ENCODE peak calls at places on chromosome 5, in ten cellular contexts. V is GM23338; U is fibroblast of lung; A is CD4-positive, alpha-beta memory T cell; L is stomach; O is heart right ventricle; B is A549; K is epithelial cell of prostate; X is astrocyte; T is colonic mucosa. H is an unnamed sample.

GRCh38 chr5:132059043-132059695 is 1.3 kb upstream of the IL3 start:
- DNase-seq in V (no peak), U (no peak), A (peak), L (peak), O (no peak), B (no peak), K (no peak), X (no peak), T (peak), H (no peak)

GRCh38 chr5:143921525-143922311 is 109.8 kb downstream of the HMHB1 start:
- DNase-seq in V (no peak), U (peak), A (no peak), L (no peak), O (no peak), B (peak), K (no peak), X (peak), T (no peak), H (no peak)

GRCh38 chr5:133294380-133294779 is 242.6 kb downstream of the HSPA4 start:
- DNase-seq in V (no peak), U (no peak), A (no peak), L (no peak), O (no peak), B (no peak), K (no peak), X (no peak), T (no peak), H (no peak)

GRCh38 chr5:429453-430188 is 13.4 kb upstream of the EXOC3 start:
- DNase-seq in V (no peak), U (peak), A (no peak), L (peak), O (no peak), B (no peak), K (no peak), X (peak), T (no peak), H (no peak)

GRCh38 chr5:4230531-4230904 is 634.9 kb downstream of the IRX1 start:
- DNase-seq in V (peak), U (no peak), A (no peak), L (no peak), O (no peak), B (no peak), K (no peak), X (no peak), T (no peak), H (no peak)

GRCh38 chr5:151477106-151477505 is 29.7 kb downstream of the SLC36A1 start:
- DNase-seq in V (no peak), U (peak), A (no peak), L (no peak), O (no peak), B (no peak), K (no peak), X (no peak), T (no peak), H (peak)

GRCh38 chr5:95778713-95779426 is 43.7 kb downstream of the GLRX start:
- DNase-seq in V (no peak), U (no peak), A (no peak), L (no peak), O (no peak), B (no peak), K (no peak), X (no peak), T (no peak), H (no peak)

GRCh38 chr5:116887104-116887503 is 312.5 kb upstream of the SEMA6A start:
- DNase-seq in V (no peak), U (no peak), A (no peak), L (no peak), O (no peak), B (no peak), K (no peak), X (no peak), T (no peak), H (no peak)

GRCh38 chr5:123085638-123086286 is 3.3 kb upstream of the PRDM6 start:
- DNase-seq in V (peak), U (no peak), A (no peak), L (no peak), O (no peak), B (no peak), K (no peak), X (no peak), T (no peak), H (no peak)

GRCh38 chr5:151459680-151460079 is 12.3 kb downstream of the SLC36A1 start:
- DNase-seq in V (peak), U (peak), A (no peak), L (no peak), O (no peak), B (no peak), K (no peak), X (no peak), T (no peak), H (no peak)

GRCh38 chr5:134543820-134544692 is 18.6 kb downstream of the JADE2 start:
- DNase-seq in V (no peak), U (no peak), A (peak), L (no peak), O (no peak), B (no peak), K (no peak), X (no peak), T (no peak), H (no peak)

GRCh38 chr5:1184481-1184880 is 16.9 kb upstream of the SLC6A19 start:
- DNase-seq in V (no peak), U (no peak), A (no peak), L (no peak), O (no peak), B (no peak), K (no peak), X (no peak), T (peak), H (no peak)

GRCh38 chr5:140383300-140383699 is 18.3 kb upstream of the ANKHD1 start:
- DNase-seq in V (no peak), U (no peak), A (no peak), L (no peak), O (no peak), B (no peak), K (no peak), X (no peak), T (peak), H (no peak)

GRCh38 chr5:131426011-131426410 is 162.2 kb downstream of the CDC42SE2 start:
- DNase-seq in V (no peak), U (no peak), A (no peak), L (no peak), O (no peak), B (no peak), K (no peak), X (no peak), T (no peak), H (no peak)

GRCh38 chr5:84239509-84239908 is 145.2 kb downstream of the EDIL3 start:
- DNase-seq in V (no peak), U (peak), A (no peak), L (no peak), O (no peak), B (no peak), K (peak), X (peak), T (no peak), H (peak)

GRCh38 chr5:67807116-67807888 is 408.3 kb upstream of the PIK3R1 start:
- DNase-seq in V (no peak), U (peak), A (no peak), L (no peak), O (no peak), B (no peak), K (no peak), X (peak), T (no peak), H (no peak)

GRCh38 chr5:142716963-142717362 is 31.1 kb upstream of the FGF1 start:
- DNase-seq in V (peak), U (peak), A (peak), L (peak), O (peak), B (peak), K (no peak), X (peak), T (peak), H (peak)

GRCh38 chr5:115843444-115844130 is 1.9 kb downstream of the AP3S1 start:
- DNase-seq in V (no peak), U (no peak), A (no peak), L (no peak), O (no peak), B (no peak), K (no peak), X (no peak), T (no peak), H (no peak)

DNA sequence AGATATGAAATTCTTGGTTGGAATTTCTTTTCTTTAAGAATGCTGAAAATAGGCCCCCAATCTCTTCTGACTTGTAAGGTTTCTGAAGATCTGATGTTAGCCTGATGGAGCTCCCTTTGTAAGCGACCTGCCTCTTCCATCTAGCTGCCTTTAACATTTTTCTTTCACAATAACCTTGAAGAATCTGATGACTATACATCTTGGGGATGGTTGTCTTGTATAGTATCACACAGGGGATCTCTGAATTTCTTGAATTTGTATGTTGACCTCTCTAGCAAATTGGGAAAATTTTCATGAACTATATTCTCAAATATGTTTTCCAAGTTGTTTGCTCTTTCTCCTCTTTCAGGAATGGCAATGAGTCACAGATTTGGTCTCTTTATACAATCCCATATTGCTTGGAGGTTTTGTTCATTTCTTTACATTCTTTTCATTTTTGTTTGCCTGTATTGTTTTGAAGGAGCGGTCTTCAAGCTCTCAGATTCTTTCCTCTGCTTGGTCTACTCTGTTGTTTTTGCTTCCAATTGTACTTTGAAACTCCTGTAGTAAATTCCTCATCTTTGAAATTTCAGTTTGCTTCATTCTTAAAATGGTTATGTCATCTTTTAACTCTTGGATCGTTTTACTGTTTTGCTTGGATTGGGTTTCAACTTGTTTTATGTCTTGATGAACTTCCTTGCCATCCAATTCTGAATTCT is 245.2 kb upstream of the TARS1 start:
- DNase-seq in V (no peak), U (peak), A (no peak), L (no peak), O (no peak), B (peak), K (no peak), X (peak), T (no peak), H (no peak)
- H3K27ac ChIP-seq in V (no peak), U (no peak), A (no peak), L (no peak), O (no peak), B (peak), K (peak), X (peak), T (no peak), H (no peak)

GRCh38 chr5:158431369-158432029 is 572.6 kb upstream of the CLINT1 start:
- DNase-seq in V (no peak), U (no peak), A (no peak), L (no peak), O (no peak), B (no peak), K (no peak), X (peak), T (peak), H (no peak)
- H3K27ac ChIP-seq in V (no peak), U (peak), A (no peak), L (no peak), O (peak), B (no peak), K (no peak), X (no peak), T (no peak), H (no peak)

GRCh38 chr5:173327084-173327947 is 898 bp downstream of the STC2 start:
- DNase-seq in V (no peak), U (peak), A (no peak), L (no peak), O (no peak), B (peak), K (no peak), X (peak), T (no peak), H (peak)
- H3K27ac ChIP-seq in V (no peak), U (peak), A (no peak), L (no peak), O (peak), B (peak), K (peak), X (peak), T (no peak), H (peak)

DNA sequence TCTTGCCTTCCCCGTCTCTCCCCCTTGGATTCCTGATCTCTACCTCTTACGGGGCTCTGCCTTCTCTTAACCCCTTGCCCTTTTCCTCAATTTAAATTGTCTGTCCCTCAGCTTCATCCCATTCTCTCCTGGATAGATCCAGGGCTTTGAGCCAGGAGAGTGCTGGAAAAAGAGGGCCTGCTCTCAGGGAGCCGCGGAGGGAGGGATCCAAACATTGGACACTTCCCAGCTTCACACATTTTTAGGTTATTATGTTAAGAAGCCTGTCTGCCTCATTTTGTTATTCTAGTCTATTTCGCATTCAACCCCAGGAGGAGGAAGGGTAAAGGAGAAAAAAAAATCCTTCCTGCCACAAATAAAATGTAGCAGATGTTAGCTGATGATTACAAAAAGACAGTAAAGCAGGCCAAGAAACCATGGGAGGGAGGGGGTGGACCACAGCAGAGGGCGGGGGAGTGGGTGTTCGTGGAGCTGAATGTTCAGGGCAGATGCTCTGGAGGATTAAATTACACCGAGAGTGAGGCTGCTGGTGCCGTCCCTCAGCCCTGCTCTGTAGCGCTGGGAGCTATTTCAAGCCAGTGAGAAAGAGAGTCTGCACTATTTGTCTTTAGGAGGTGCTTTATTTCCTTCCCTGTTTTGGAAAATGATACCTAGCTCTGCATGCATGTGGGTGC is 60.5 kb upstream of the ZFR start:
- DNase-seq in V (peak), U (peak), A (no peak), L (no peak), O (peak), B (no peak), K (no peak), X (peak), T (peak), H (peak)
- H3K27ac ChIP-seq in V (no peak), U (peak), A (no peak), L (no peak), O (no peak), B (no peak), K (no peak), X (peak), T (peak), H (peak)

DNA sequence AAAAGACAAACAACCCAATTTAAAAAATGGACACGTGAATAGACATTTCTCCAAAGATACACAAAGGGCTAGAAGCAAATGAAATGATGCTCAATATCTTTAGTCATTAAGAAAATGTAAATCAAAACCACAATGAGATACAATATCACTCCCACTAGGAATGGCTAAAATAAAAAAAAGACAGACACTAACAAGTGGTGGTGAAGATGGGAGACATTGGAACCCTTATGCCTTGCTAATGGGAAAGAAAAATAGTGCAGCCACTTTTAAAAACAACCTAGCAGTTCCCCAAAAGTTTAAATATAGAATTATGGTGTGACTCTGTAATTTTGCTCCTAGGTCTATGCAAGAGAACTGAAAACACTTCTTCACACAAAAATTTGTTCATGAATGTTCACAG is 40.7 kb downstream of the SH3TC2 start:
- DNase-seq in V (no peak), U (no peak), A (no peak), L (no peak), O (no peak), B (no peak), K (no peak), X (no peak), T (no peak), H (no peak)
- H3K27ac ChIP-seq in V (no peak), U (no peak), A (no peak), L (no peak), O (no peak), B (no peak), K (no peak), X (no peak), T (no peak), H (no peak)

GRCh38 chr5:112616812-112617547 is 120.7 kb upstream of the APC start:
- DNase-seq in V (no peak), U (no peak), A (no peak), L (no peak), O (no peak), B (no peak), K (no peak), X (no peak), T (no peak), H (peak)
- H3K27ac ChIP-seq in V (no peak), U (no peak), A (no peak), L (no peak), O (no peak), B (no peak), K (no peak), X (no peak), T (no peak), H (no peak)

GRCh38 chr5:172171118-172171775 is 16.8 kb downstream of the STK10 start:
- DNase-seq in V (no peak), U (no peak), A (no peak), L (no peak), O (no peak), B (no peak), K (no peak), X (no peak), T (no peak), H (no peak)

GRCh38 chr5:172168311-172168710 is 19.7 kb downstream of the STK10 start:
- DNase-seq in V (no peak), U (no peak), A (no peak), L (no peak), O (no peak), B (no peak), K (no peak), X (no peak), T (no peak), H (peak)

GRCh38 chr5:172169216-172169615 is 18.8 kb downstream of the STK10 start:
- DNase-seq in V (no peak), U (no peak), A (no peak), L (no peak), O (no peak), B (no peak), K (no peak), X (no peak), T (no peak), H (no peak)

GRCh38 chr5:172167893-172168292 is 20.1 kb downstream of the STK10 start:
- DNase-seq in V (peak), U (no peak), A (no peak), L (no peak), O (peak), B (no peak), K (no peak), X (no peak), T (no peak), H (no peak)

GRCh38 chr5:172170251-172170701 is 17.7 kb downstream of the STK10 start:
- DNase-seq in V (no peak), U (no peak), A (no peak), L (no peak), O (peak), B (no peak), K (no peak), X (no peak), T (no peak), H (no peak)
- H3K27ac ChIP-seq in V (no peak), U (no peak), A (peak), L (no peak), O (peak), B (no peak), K (no peak), X (no peak), T (no peak), H (no peak)

GRCh38 chr5:38634961-38635369 is 78.5 kb upstream of the LIFR start:
- DNase-seq in V (no peak), U (peak), A (no peak), L (no peak), O (no peak), B (peak), K (no peak), X (peak), T (no peak), H (no peak)

GRCh38 chr5:38638656-38639055 is 82.2 kb upstream of the LIFR start:
- DNase-seq in V (no peak), U (no peak), A (no peak), L (no peak), O (no peak), B (no peak), K (no peak), X (no peak), T (no peak), H (no peak)

GRCh38 chr5:38633505-38633904 is 77.1 kb upstream of the LIFR start:
- DNase-seq in V (no peak), U (no peak), A (no peak), L (no peak), O (no peak), B (no peak), K (no peak), X (no peak), T (no peak), H (no peak)

GRCh38 chr5:38639377-38640011 is 83.0 kb upstream of the LIFR start:
- DNase-seq in V (no peak), U (no peak), A (no peak), L (peak), O (no peak), B (no peak), K (no peak), X (no peak), T (no peak), H (no peak)

DNA sequence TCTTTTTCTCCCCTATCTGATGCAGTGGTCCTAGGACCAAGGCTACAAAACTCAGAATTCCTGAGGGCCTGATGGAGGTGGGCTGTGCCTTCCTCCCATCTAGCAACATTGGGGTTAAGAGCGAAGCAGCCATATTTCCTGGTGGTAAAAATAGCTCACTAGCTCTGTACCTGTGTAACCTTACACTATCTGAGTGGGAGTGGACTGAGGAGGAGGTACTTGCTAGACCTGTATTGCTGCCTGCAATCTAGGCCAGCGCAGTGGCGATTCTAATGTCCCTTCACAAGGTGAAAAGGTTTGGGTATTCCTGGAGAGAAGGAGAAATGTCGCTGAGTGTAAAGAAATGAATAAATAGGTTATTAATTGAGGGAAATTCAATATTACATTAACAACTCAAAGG is 80.2 kb upstream of the LIFR start:
- DNase-seq in V (no peak), U (no peak), A (no peak), L (peak), O (no peak), B (no peak), K (no peak), X (no peak), T (no peak), H (no peak)
- H3K27ac ChIP-seq in V (no peak), U (no peak), A (no peak), L (peak), O (no peak), B (no peak), K (no peak), X (no peak), T (no peak), H (no peak)

GRCh38 chr5:42242829-42243485 is 180.3 kb upstream of the GHR start:
- DNase-seq in V (no peak), U (no peak), A (no peak), L (no peak), O (no peak), B (no peak), K (no peak), X (no peak), T (no peak), H (no peak)
- H3K27ac ChIP-seq in V (no peak), U (no peak), A (no peak), L (no peak), O (no peak), B (no peak), K (no peak), X (no peak), T (no peak), H (no peak)